ENCODE peak calls at places on chromosomes 12 and 14, in eight cellular contexts. Z, E, I, Y, X, W, Q and L are unnamed samples.

GRCh38 chr14:99751539-99752485 is 41.4 kb upstream of the EML1 start:
- DNase-seq in Z (no peak), E (no peak), I (no peak), Y (no peak), X (no peak), W (no peak), Q (no peak), L (no peak)

GRCh38 chr12:44654641-44655625 is 221.2 kb downstream of the NELL2 start:
- DNase-seq in Z (no peak), E (peak), I (no peak), Y (no peak), X (no peak), W (no peak), Q (no peak), L (no peak)

GRCh38 chr12:27840229-27840999 is 60.4 kb upstream of the MANSC4 start:
- DNase-seq in Z (no peak), E (no peak), I (no peak), Y (no peak), X (no peak), W (no peak), Q (no peak), L (no peak)

GRCh38 chr12:103382119-103382518 is 113.6 kb downstream of the C12orf42 start:
- DNase-seq in Z (no peak), E (no peak), I (no peak), Y (no peak), X (no peak), W (no peak), Q (no peak), L (no peak)

GRCh38 chr14:21026988-21027315 is 2.1 kb upstream of the NDRG2 start:
- DNase-seq in Z (no peak), E (no peak), I (peak), Y (no peak), X (no peak), W (no peak), Q (no peak), L (no peak)

GRCh38 chr12:116044181-116044580 is 233.3 kb downstream of the MED13L start:
- DNase-seq in Z (no peak), E (no peak), I (no peak), Y (no peak), X (no peak), W (no peak), Q (no peak), L (no peak)

GRCh38 chr14:77902806-77903205 is 102.9 kb downstream of the ADCK1 start:
- DNase-seq in Z (no peak), E (no peak), I (no peak), Y (no peak), X (no peak), W (no peak), Q (no peak), L (no peak)

GRCh38 chr14:106605548-106606448 is 1079.4 kb downstream of the TMEM121 start:
- DNase-seq in Z (peak), E (peak), I (peak), Y (no peak), X (peak), W (peak), Q (peak), L (peak)

GRCh38 chr14:99698642-99699041 is 14.5 kb downstream of the CYP46A1 start:
- DNase-seq in Z (no peak), E (no peak), I (no peak), Y (no peak), X (no peak), W (no peak), Q (no peak), L (no peak)

GRCh38 chr14:101960225-101960624 is 4.1 kb upstream of the DYNC1H1 start:
- DNase-seq in Z (no peak), E (no peak), I (peak), Y (no peak), X (peak), W (no peak), Q (no peak), L (no peak)
- H3K4me3 ChIP-seq in Z (no peak), E (no peak), I (no peak), Y (no peak), X (no peak), W (no peak), Q (no peak), L (no peak)

DNA sequence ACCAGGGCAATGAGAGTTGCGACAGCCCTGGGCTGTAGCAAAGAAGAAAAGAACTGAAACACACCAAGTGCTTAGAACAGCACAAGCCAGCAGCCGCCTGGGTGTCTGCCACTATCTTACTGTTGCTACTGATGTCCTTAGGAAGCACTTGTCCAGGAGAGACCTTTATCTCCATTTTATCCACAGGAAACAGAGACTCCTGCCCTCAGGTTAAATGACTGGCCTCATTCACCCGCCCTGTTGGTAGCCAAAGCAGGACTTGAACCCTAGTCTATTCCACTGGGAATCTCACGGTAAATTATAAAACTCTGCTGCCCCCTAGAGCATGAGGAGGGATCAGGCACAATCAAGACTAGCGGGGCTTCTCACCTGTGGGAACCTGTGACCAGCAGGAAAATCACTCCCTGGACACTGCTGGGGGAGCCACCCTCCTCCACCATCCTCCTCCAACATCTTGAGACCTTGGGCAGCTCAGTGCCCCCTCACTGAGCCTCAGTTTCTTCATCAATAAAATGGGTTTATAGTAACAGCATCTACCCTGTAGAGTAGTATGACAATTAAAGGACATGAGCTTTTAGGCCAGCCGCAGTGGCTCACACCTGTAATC is 20.5 kb upstream of the TESC start:
- DNase-seq in Z (no peak), E (peak), I (peak), Y (no peak), X (no peak), W (no peak), Q (no peak), L (no peak)
- TF ChIP-seq CTCF in Z (peak), E (peak), I (peak), Y (peak), X (peak), W (peak), Q (peak), L (peak)

DNA sequence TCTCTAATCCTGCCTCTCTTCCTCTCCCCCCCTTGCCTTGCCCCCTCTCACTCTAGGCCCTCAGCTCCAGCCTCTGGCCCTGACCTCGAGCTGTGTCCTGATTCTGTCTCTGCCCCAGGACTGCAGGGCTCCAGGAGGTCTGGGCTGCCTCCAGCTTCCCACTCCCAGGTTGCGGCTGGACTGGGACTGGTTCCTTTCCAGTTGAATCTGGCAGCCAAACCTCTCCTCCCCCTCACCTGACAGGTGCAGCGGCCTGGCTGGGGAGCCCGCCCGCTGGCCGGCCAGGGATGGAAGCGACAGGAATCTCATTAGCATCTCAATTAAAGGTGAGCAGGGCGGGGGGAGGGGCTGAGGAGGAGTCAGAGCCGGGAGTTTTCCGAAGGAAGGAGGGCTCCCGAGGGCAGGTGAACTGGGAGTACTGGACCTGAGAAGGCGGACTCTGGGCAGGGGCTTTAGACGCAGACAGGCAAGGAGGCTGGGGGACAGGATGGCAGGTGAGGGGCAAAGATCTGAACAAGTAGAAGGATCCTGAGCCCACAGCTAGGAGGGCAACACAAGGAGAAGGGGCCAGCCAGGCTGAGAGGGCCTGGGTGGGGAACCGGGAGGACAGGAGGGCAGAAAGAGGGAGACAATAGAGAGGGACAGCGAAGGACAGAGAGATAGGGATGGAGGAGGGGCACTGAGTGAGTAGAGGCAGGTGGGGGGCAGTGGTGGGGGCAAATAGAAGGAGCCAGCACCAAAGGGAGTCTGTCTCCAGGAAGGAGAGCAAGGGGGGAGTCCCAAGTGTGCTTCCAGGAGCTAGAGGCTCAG is at the start of gene SCNN1A:
- DNase-seq in Z (peak), E (no peak), I (no peak), Y (peak), X (no peak), W (peak), Q (peak), L (no peak)
- TF ChIP-seq POLR2AphosphoS5 in Z (peak), E (no peak), I (no peak), Y (peak), X (no peak), W (peak), Q (peak), L (no peak)

GRCh38 chr12:121829250-121829918 is 25.6 kb downstream of the SETD1B start:
- DNase-seq in Z (peak), E (no peak), I (no peak), Y (no peak), X (no peak), W (no peak), Q (no peak), L (no peak)
- H3K4me3 ChIP-seq in Z (no peak), E (no peak), I (no peak), Y (no peak), X (no peak), W (no peak), Q (no peak), L (no peak)